ENCODE peak calls at places on chromosomes 4 and X, in seven cellular contexts. One of them, this sample, is unnamed.

GRCh38 chrX:146396409-146396808 is 413.2 kb upstream of the CXorf51B start:
- DNase-seq in epithelial cell of esophagus: no peak
- DNase-seq in lung: no peak
- DNase-seq in bronchial epithelial cell: no peak
- DNase-seq in ovary: no peak
- DNase-seq in IMR-90: no peak
- DNase-seq in DND-41: no peak
- DNase-seq in this sample: no peak

GRCh38 chrX:17005712-17006372 is 59.4 kb downstream of the REPS2 start:
- DNase-seq in epithelial cell of esophagus: peak; percentile 24
- DNase-seq in lung: no peak
- DNase-seq in bronchial epithelial cell: peak; percentile 22
- DNase-seq in ovary: no peak
- DNase-seq in IMR-90: no peak
- DNase-seq in DND-41: no peak
- DNase-seq in this sample: no peak

GRCh38 chr4:3009422-3009821 is 46.1 kb downstream of the GRK4 start:
- DNase-seq in epithelial cell of esophagus: peak; percentile 87
- DNase-seq in lung: no peak
- DNase-seq in bronchial epithelial cell: peak; percentile 82
- DNase-seq in ovary: no peak
- DNase-seq in IMR-90: no peak
- DNase-seq in DND-41: no peak
- DNase-seq in this sample: no peak

GRCh38 chr4:68271851-68272756 is 26.6 kb upstream of the TMPRSS11B start:
- DNase-seq in epithelial cell of esophagus: peak; percentile 66
- DNase-seq in lung: no peak
- DNase-seq in bronchial epithelial cell: peak; percentile 65
- DNase-seq in ovary: no peak
- DNase-seq in IMR-90: peak; percentile 73
- DNase-seq in DND-41: no peak
- DNase-seq in this sample: peak; percentile 81

GRCh38 chr4:89283226-89283974 is 24.2 kb downstream of the GPRIN3 start:
- DNase-seq in epithelial cell of esophagus: peak; percentile 87
- DNase-seq in lung: no peak
- DNase-seq in bronchial epithelial cell: peak; percentile 89
- DNase-seq in ovary: no peak
- DNase-seq in IMR-90: no peak
- DNase-seq in DND-41: no peak
- DNase-seq in this sample: peak; percentile 22

GRCh38 chrX:120419465-120419864 is 49.6 kb downstream of the LAMP2 start:
- DNase-seq in epithelial cell of esophagus: no peak
- DNase-seq in lung: no peak
- DNase-seq in bronchial epithelial cell: no peak
- DNase-seq in ovary: no peak
- DNase-seq in IMR-90: no peak
- DNase-seq in DND-41: peak; percentile 33
- DNase-seq in this sample: no peak

GRCh38 chrX:11215191-11215921 is 77.9 kb upstream of the AMELX start:
- DNase-seq in epithelial cell of esophagus: no peak
- DNase-seq in lung: no peak
- DNase-seq in bronchial epithelial cell: no peak
- DNase-seq in ovary: no peak
- DNase-seq in IMR-90: no peak
- DNase-seq in DND-41: no peak
- DNase-seq in this sample: no peak

GRCh38 chrX:39703307-39703706 is 394.5 kb downstream of the BCOR start:
- DNase-seq in epithelial cell of esophagus: no peak
- DNase-seq in lung: no peak
- DNase-seq in bronchial epithelial cell: no peak
- DNase-seq in ovary: no peak
- DNase-seq in IMR-90: no peak
- DNase-seq in DND-41: no peak
- DNase-seq in this sample: no peak

GRCh38 chr4:102531441-102531840 is 30.3 kb downstream of the NFKB1 start:
- DNase-seq in epithelial cell of esophagus: no peak
- DNase-seq in lung: no peak
- DNase-seq in bronchial epithelial cell: no peak
- DNase-seq in ovary: no peak
- DNase-seq in IMR-90: peak; percentile 25
- DNase-seq in DND-41: no peak
- DNase-seq in this sample: no peak

GRCh38 chr4:66691101-66691500 is 854.2 kb downstream of the CENPC start:
- DNase-seq in epithelial cell of esophagus: peak; percentile 5
- DNase-seq in lung: no peak
- DNase-seq in bronchial epithelial cell: no peak
- DNase-seq in ovary: no peak
- DNase-seq in IMR-90: no peak
- DNase-seq in DND-41: no peak
- DNase-seq in this sample: peak; percentile 31

GRCh38 chr4:147683172-147683571 is 791 bp downstream of the PRMT9 start:
- DNase-seq in epithelial cell of esophagus: peak; percentile 29
- DNase-seq in lung: no peak
- DNase-seq in bronchial epithelial cell: peak; percentile 17
- DNase-seq in ovary: no peak
- DNase-seq in IMR-90: peak; percentile 32
- DNase-seq in DND-41: peak; percentile 23
- DNase-seq in this sample: peak; percentile 8

GRCh38 chr4:82851902-82852750 is 38.8 kb downstream of the SEC31A start:
- DNase-seq in epithelial cell of esophagus: peak; percentile 42
- DNase-seq in lung: no peak
- DNase-seq in bronchial epithelial cell: peak; percentile 50
- DNase-seq in ovary: no peak
- DNase-seq in IMR-90: peak; percentile 49
- DNase-seq in DND-41: no peak
- DNase-seq in this sample: peak; percentile 60
- TF ChIP-seq CTCF in epithelial cell of esophagus: peak; percentile 44
- TF ChIP-seq CTCF in lung: peak; percentile 10
- TF ChIP-seq CTCF in bronchial epithelial cell: peak; percentile 48
- TF ChIP-seq CTCF in ovary: no peak
- TF ChIP-seq CTCF in IMR-90: peak; percentile 43
- TF ChIP-seq CTCF in DND-41: peak; percentile 65
- TF ChIP-seq CTCF in this sample: peak; percentile 56

GRCh38 chr4:163702736-163703135 is 208.2 kb downstream of the TMA16 start:
- DNase-seq in epithelial cell of esophagus: no peak
- DNase-seq in lung: no peak
- DNase-seq in bronchial epithelial cell: no peak
- DNase-seq in ovary: no peak
- DNase-seq in IMR-90: peak; percentile 83
- DNase-seq in DND-41: no peak
- DNase-seq in this sample: no peak

GRCh38 chr4:163697121-163697520 is 202.6 kb downstream of the TMA16 start:
- DNase-seq in epithelial cell of esophagus: peak; percentile 96
- DNase-seq in lung: no peak
- DNase-seq in bronchial epithelial cell: peak; percentile 94
- DNase-seq in ovary: no peak
- DNase-seq in IMR-90: peak; percentile 88
- DNase-seq in DND-41: no peak
- DNase-seq in this sample: peak; percentile 72

GRCh38 chr4:163707873-163708272 is 213.4 kb downstream of the TMA16 start:
- DNase-seq in epithelial cell of esophagus: no peak
- DNase-seq in lung: no peak
- DNase-seq in bronchial epithelial cell: no peak
- DNase-seq in ovary: no peak
- DNase-seq in IMR-90: no peak
- DNase-seq in DND-41: no peak
- DNase-seq in this sample: no peak

GRCh38 chr4:163701915-163702314 is 207.4 kb downstream of the TMA16 start:
- DNase-seq in epithelial cell of esophagus: peak; percentile 29
- DNase-seq in lung: no peak
- DNase-seq in bronchial epithelial cell: peak; percentile 16
- DNase-seq in ovary: no peak
- DNase-seq in IMR-90: peak; percentile 98
- DNase-seq in DND-41: no peak
- DNase-seq in this sample: no peak
- H3K4me3 ChIP-seq in epithelial cell of esophagus: no peak overlapping the region
- H3K4me3 ChIP-seq in lung: no peak overlapping the region
- H3K4me3 ChIP-seq in bronchial epithelial cell: no peak overlapping the region
- H3K4me3 ChIP-seq in ovary: no peak overlapping the region
- H3K4me3 ChIP-seq in IMR-90: no peak overlapping the region
- H3K4me3 ChIP-seq in DND-41: no peak overlapping the region
- H3K4me3 ChIP-seq in this sample: no peak overlapping the region

GRCh38 chr4:15531792-15532191 is 62.1 kb downstream of the CC2D2A start:
- DNase-seq in epithelial cell of esophagus: no peak
- DNase-seq in lung: no peak
- DNase-seq in bronchial epithelial cell: no peak
- DNase-seq in ovary: no peak
- DNase-seq in IMR-90: no peak
- DNase-seq in DND-41: no peak
- DNase-seq in this sample: no peak

GRCh38 chr4:15525080-15525479 is 55.4 kb downstream of the CC2D2A start:
- DNase-seq in epithelial cell of esophagus: peak; percentile 97
- DNase-seq in lung: no peak
- DNase-seq in bronchial epithelial cell: peak; percentile 98
- DNase-seq in ovary: no peak
- DNase-seq in IMR-90: no peak
- DNase-seq in DND-41: no peak
- DNase-seq in this sample: peak; percentile 77

GRCh38 chr4:15521442-15522039 is 51.9 kb downstream of the CC2D2A start:
- DNase-seq in epithelial cell of esophagus: no peak
- DNase-seq in lung: no peak
- DNase-seq in bronchial epithelial cell: no peak
- DNase-seq in ovary: no peak
- DNase-seq in IMR-90: peak; percentile 41
- DNase-seq in DND-41: no peak
- DNase-seq in this sample: no peak

DNA sequence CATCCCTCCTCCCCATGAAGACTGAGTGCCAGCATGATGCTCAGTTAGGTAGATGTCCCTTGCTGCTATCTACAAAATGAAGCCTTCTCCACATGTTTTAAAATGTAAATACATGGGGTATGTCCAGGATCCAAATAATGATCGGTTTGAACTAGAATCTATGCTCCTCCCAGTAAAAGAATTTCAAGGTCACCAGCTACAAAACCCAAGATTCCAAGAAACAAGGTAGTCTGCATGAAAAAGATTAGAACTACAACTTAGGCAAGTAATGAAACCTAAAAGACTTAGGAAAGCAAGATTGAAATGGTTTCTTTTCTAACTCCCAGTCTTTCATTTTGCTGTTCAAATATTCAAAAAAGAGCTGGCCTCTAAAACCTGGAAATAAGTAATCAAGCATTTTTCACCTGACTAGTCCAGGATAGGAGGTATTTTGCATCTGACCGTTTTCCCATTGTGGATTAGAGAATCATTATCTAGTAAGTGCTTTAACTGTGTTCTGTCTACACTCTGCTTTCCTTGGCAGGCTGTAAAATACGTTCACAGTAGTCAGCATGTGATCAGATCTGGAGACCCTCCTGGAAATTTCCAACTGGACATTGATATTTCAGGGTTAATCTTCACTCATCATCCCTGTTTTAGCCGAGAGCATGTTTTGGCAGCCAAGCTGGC is 57.4 kb downstream of the CC2D2A start:
- DNase-seq in epithelial cell of esophagus: no peak
- DNase-seq in lung: no peak
- DNase-seq in bronchial epithelial cell: no peak
- DNase-seq in ovary: no peak
- DNase-seq in IMR-90: no peak
- DNase-seq in DND-41: no peak
- DNase-seq in this sample: no peak
- TF ChIP-seq CTCF in epithelial cell of esophagus: no peak
- TF ChIP-seq CTCF in lung: no peak
- TF ChIP-seq CTCF in bronchial epithelial cell: no peak
- TF ChIP-seq CTCF in ovary: no peak
- TF ChIP-seq CTCF in IMR-90: no peak
- TF ChIP-seq CTCF in DND-41: no peak
- TF ChIP-seq CTCF in this sample: no peak

GRCh38 chrX:139538907-139539593 is 8.5 kb downstream of the F9 start:
- DNase-seq in epithelial cell of esophagus: no peak
- DNase-seq in lung: no peak
- DNase-seq in bronchial epithelial cell: no peak
- DNase-seq in ovary: no peak
- DNase-seq in IMR-90: no peak
- DNase-seq in DND-41: no peak
- DNase-seq in this sample: no peak

GRCh38 chrX:139532834-139533233 is 2.3 kb downstream of the F9 start:
- DNase-seq in epithelial cell of esophagus: no peak
- DNase-seq in lung: no peak
- DNase-seq in bronchial epithelial cell: no peak
- DNase-seq in ovary: no peak
- DNase-seq in IMR-90: no peak
- DNase-seq in DND-41: no peak
- DNase-seq in this sample: no peak

GRCh38 chrX:139530550-139530949 is at the start of gene F9:
- DNase-seq in epithelial cell of esophagus: no peak
- DNase-seq in lung: no peak
- DNase-seq in bronchial epithelial cell: no peak
- DNase-seq in ovary: no peak
- DNase-seq in IMR-90: no peak
- DNase-seq in DND-41: no peak
- DNase-seq in this sample: no peak

GRCh38 chrX:139533444-139533843 is 2.9 kb downstream of the F9 start:
- DNase-seq in epithelial cell of esophagus: no peak
- DNase-seq in lung: no peak
- DNase-seq in bronchial epithelial cell: no peak
- DNase-seq in ovary: no peak
- DNase-seq in IMR-90: no peak
- DNase-seq in DND-41: no peak
- DNase-seq in this sample: no peak
- H3K4me3 ChIP-seq in epithelial cell of esophagus: no peak overlapping the region
- H3K4me3 ChIP-seq in lung: no peak overlapping the region
- H3K4me3 ChIP-seq in bronchial epithelial cell: no peak overlapping the region
- H3K4me3 ChIP-seq in ovary: no peak overlapping the region
- H3K4me3 ChIP-seq in IMR-90: no peak overlapping the region
- H3K4me3 ChIP-seq in DND-41: no peak overlapping the region
- H3K4me3 ChIP-seq in this sample: no peak overlapping the region